ENCODE peak calls at places on chromosomes 6 and 20, in six cellular contexts. R, O, L, S, X and G are unnamed samples.

GRCh38 chr6:44806656-44807055 is 419.1 kb downstream of the CDC5L start:
- DNase-seq in X (no peak), R (peak; percentile 44), L (no peak), S (no peak), O (no peak), G (no peak)

GRCh38 chr6:31075528-31075927 is 36.8 kb downstream of the C6orf15 start:
- DNase-seq in X (no peak), L (no peak), R (no peak), S (no peak), O (no peak), G (no peak)

GRCh38 chr20:48405909-48406308 is 421.9 kb downstream of the PREX1 start:
- DNase-seq in S (no peak), R (no peak), L (no peak), O (no peak), X (no peak), G (no peak)

GRCh38 chr6:142945446-142946180 is 637 bp upstream of the HIVEP2 start:
- DNase-seq in S (peak; percentile 94), L (peak; percentile 65), R (peak; percentile 78), O (peak; percentile 44), X (peak; percentile 64), G (no peak)

GRCh38 chr20:23207826-23208555 is 121.9 kb upstream of the CD93 start:
- DNase-seq in X (no peak), O (no peak), L (no peak), S (peak; percentile 52), R (no peak), G (no peak)

GRCh38 chr6:131023834-131024504 is 39.1 kb downstream of the EPB41L2 start:
- DNase-seq in R (no peak), O (peak; percentile 58), X (no peak), S (no peak), L (no peak), G (no peak)

GRCh38 chr20:21361266-21361665 is 36.1 kb downstream of the NKX2-4 start:
- DNase-seq in L (no peak), R (no peak), X (no peak), O (no peak), S (no peak), G (no peak)

GRCh38 chr6:84065718-84066290 is 32.2 kb downstream of the MRAP2 start:
- DNase-seq in X (no peak), O (no peak), L (no peak), R (no peak), S (no peak), G (peak; percentile 6)

GRCh38 chr20:911882-912600 is 4.1 kb downstream of the ANGPT4 start:
- DNase-seq in R (no peak), L (no peak), O (peak; percentile 11), X (no peak), S (peak; percentile 57), G (no peak)